ENCODE peak calls at places on chromosomes 16 and 17, in seven cellular contexts. One of them, this sample, is unnamed.

GRCh38 chr17:47704116-47704515 is 10.2 kb downstream of the TBKBP1 start:
- DNase-seq in adrenal gland: no peak
- DNase-seq in ovary: peak
- DNase-seq in fibroblast of mammary gland: no peak
- DNase-seq in IMR-90: no peak
- DNase-seq in body of pancreas: no peak
- DNase-seq in AG04450: no peak
- DNase-seq in this sample: no peak

GRCh38 chr16:50640391-50640790 is 40.7 kb downstream of the SNX20 start:
- DNase-seq in adrenal gland: no peak
- DNase-seq in ovary: no peak
- DNase-seq in fibroblast of mammary gland: peak
- DNase-seq in IMR-90: no peak
- DNase-seq in body of pancreas: no peak
- DNase-seq in AG04450: no peak
- DNase-seq in this sample: peak

GRCh38 chr17:31527606-31528005 is 136.1 kb downstream of the RAB11FIP4 start:
- DNase-seq in adrenal gland: no peak
- DNase-seq in ovary: no peak
- DNase-seq in fibroblast of mammary gland: no peak
- DNase-seq in IMR-90: peak
- DNase-seq in body of pancreas: no peak
- DNase-seq in AG04450: no peak
- DNase-seq in this sample: no peak

GRCh38 chr17:14301761-14302401 is 1.0 kb downstream of the HS3ST3B1 start:
- DNase-seq in adrenal gland: peak
- DNase-seq in ovary: peak
- DNase-seq in fibroblast of mammary gland: peak
- DNase-seq in IMR-90: peak
- DNase-seq in body of pancreas: peak
- DNase-seq in AG04450: no peak
- DNase-seq in this sample: peak

GRCh38 chr16:73124097-73124652 is 76.2 kb upstream of the ZFHX3 start:
- DNase-seq in adrenal gland: no peak
- DNase-seq in ovary: no peak
- DNase-seq in fibroblast of mammary gland: peak
- DNase-seq in IMR-90: peak
- DNase-seq in body of pancreas: no peak
- DNase-seq in AG04450: no peak
- DNase-seq in this sample: no peak

GRCh38 chr16:3907586-3907985 is 27.1 kb upstream of the CREBBP start:
- DNase-seq in adrenal gland: no peak
- DNase-seq in ovary: no peak
- DNase-seq in fibroblast of mammary gland: no peak
- DNase-seq in IMR-90: no peak
- DNase-seq in body of pancreas: no peak
- DNase-seq in AG04450: no peak
- DNase-seq in this sample: no peak

GRCh38 chr17:29145289-29146058 is 34.7 kb downstream of the MYO18A start:
- DNase-seq in adrenal gland: peak
- DNase-seq in ovary: peak
- DNase-seq in fibroblast of mammary gland: peak
- DNase-seq in IMR-90: peak
- DNase-seq in body of pancreas: peak
- DNase-seq in AG04450: no peak
- DNase-seq in this sample: peak

GRCh38 chr17:42340691-42341127 is 47.5 kb downstream of the STAT3 start:
- DNase-seq in adrenal gland: no peak
- DNase-seq in ovary: no peak
- DNase-seq in fibroblast of mammary gland: peak
- DNase-seq in IMR-90: no peak
- DNase-seq in body of pancreas: no peak
- DNase-seq in AG04450: no peak
- DNase-seq in this sample: no peak

GRCh38 chr16:14013145-14013570 is 58.0 kb upstream of the MRTFB start:
- DNase-seq in adrenal gland: no peak
- DNase-seq in ovary: no peak
- DNase-seq in fibroblast of mammary gland: no peak
- DNase-seq in IMR-90: no peak
- DNase-seq in body of pancreas: no peak
- DNase-seq in AG04450: no peak
- DNase-seq in this sample: no peak

GRCh38 chr17:9232155-9232475 is 210.8 kb downstream of the NTN1 start:
- DNase-seq in adrenal gland: no peak
- DNase-seq in ovary: no peak
- DNase-seq in fibroblast of mammary gland: no peak
- DNase-seq in IMR-90: no peak
- DNase-seq in body of pancreas: no peak
- DNase-seq in AG04450: no peak
- DNase-seq in this sample: no peak
- H3K4me3 ChIP-seq in adrenal gland: no peak
- H3K4me3 ChIP-seq in ovary: no peak
- H3K4me3 ChIP-seq in fibroblast of mammary gland: no peak
- H3K4me3 ChIP-seq in IMR-90: no peak
- H3K4me3 ChIP-seq in body of pancreas: no peak
- H3K4me3 ChIP-seq in AG04450: no peak
- H3K4me3 ChIP-seq in this sample: no peak

DNA sequence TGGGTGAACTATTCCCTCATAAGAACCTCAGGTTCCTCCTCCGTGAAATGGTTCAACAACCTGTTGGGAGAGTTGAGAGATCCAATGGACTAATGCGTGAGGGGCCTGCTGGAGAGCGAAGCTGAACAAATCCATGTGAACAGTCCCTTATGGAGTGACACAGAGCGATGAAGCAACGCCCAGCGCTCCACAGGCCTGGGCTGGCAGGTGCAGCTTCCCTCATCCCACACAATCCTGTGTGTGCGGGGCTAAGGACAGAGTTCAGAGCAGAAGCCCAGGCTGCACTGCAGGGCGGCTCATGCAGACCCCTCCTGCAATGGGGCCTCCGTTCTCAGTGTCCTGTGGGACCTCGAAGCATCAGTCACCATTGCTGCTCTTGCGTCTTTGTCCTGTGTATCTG is 90.4 kb downstream of the KCNJ12 start:
- DNase-seq in adrenal gland: no peak
- DNase-seq in ovary: no peak
- DNase-seq in fibroblast of mammary gland: no peak
- DNase-seq in IMR-90: no peak
- DNase-seq in body of pancreas: no peak
- DNase-seq in AG04450: no peak
- DNase-seq in this sample: no peak
- TF ChIP-seq CTCF in adrenal gland: no peak
- TF ChIP-seq CTCF in ovary: no peak
- TF ChIP-seq CTCF in fibroblast of mammary gland: no peak
- TF ChIP-seq CTCF in IMR-90: no peak
- TF ChIP-seq CTCF in body of pancreas: no peak
- TF ChIP-seq CTCF in AG04450: no peak
- TF ChIP-seq CTCF in this sample: no peak

GRCh38 chr17:61387511-61388305 is 11.9 kb upstream of the TBX2 start:
- DNase-seq in adrenal gland: no peak
- DNase-seq in ovary: no peak
- DNase-seq in fibroblast of mammary gland: no peak
- DNase-seq in IMR-90: no peak
- DNase-seq in body of pancreas: no peak
- DNase-seq in AG04450: no peak
- DNase-seq in this sample: no peak

GRCh38 chr17:61385091-61385868 is 14.4 kb upstream of the TBX2 start:
- DNase-seq in adrenal gland: no peak
- DNase-seq in ovary: no peak
- DNase-seq in fibroblast of mammary gland: no peak
- DNase-seq in IMR-90: no peak
- DNase-seq in body of pancreas: no peak
- DNase-seq in AG04450: no peak
- DNase-seq in this sample: no peak

GRCh38 chr17:61385869-61386245 is 13.8 kb upstream of the TBX2 start:
- DNase-seq in adrenal gland: no peak
- DNase-seq in ovary: no peak
- DNase-seq in fibroblast of mammary gland: peak
- DNase-seq in IMR-90: peak
- DNase-seq in body of pancreas: no peak
- DNase-seq in AG04450: no peak
- DNase-seq in this sample: no peak

GRCh38 chr17:61387011-61387410 is 12.6 kb upstream of the TBX2 start:
- DNase-seq in adrenal gland: no peak
- DNase-seq in ovary: no peak
- DNase-seq in fibroblast of mammary gland: no peak
- DNase-seq in IMR-90: no peak
- DNase-seq in body of pancreas: no peak
- DNase-seq in AG04450: no peak
- DNase-seq in this sample: no peak

DNA sequence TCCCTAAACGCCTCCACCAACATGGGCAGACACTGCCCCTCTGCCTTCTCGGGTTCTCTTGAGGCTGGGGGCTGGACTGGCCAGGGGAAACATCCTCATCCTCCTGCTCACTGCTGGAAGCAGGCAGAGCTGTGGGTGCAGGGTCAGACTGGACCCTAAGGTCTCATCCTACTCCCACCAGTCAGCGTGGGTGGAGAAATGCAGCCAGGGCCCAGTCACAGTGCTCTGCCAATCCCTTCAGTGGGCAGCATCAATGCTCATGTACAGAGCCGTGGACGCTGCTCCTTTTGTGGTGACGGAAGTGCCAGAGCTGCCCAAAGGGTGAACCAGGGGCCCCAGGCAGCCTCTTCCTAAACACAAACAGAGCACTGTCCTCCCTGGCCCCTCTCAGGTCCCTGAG is 13.4 kb upstream of the TBX2 start:
- DNase-seq in adrenal gland: no peak
- DNase-seq in ovary: no peak
- DNase-seq in fibroblast of mammary gland: no peak
- DNase-seq in IMR-90: no peak
- DNase-seq in body of pancreas: no peak
- DNase-seq in AG04450: no peak
- DNase-seq in this sample: no peak
- H3K4me3 ChIP-seq in adrenal gland: no peak
- H3K4me3 ChIP-seq in ovary: no peak
- H3K4me3 ChIP-seq in fibroblast of mammary gland: no peak
- H3K4me3 ChIP-seq in IMR-90: no peak
- H3K4me3 ChIP-seq in body of pancreas: no peak
- H3K4me3 ChIP-seq in AG04450: no peak
- H3K4me3 ChIP-seq in this sample: no peak

DNA sequence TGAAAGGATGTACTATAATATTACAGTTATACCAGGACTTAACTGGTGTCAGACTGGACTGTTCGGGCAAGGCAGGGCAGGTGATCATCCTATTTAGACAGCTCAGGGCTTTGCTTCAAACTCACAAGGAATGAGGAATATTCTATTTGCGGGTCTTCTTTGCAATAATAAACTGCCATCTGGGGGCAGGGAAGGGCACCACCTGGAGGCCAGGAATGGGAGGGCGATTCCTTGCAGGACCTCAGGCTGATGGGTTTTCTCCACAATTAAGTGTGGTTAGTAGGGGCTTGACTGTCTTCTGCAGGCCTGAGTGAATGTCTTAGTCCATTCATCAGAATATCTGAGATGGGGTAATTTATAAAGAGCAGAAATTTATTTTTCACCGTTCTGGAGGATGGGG is 424.1 kb downstream of the CA10 start:
- DNase-seq in adrenal gland: no peak
- DNase-seq in ovary: peak
- DNase-seq in fibroblast of mammary gland: no peak
- DNase-seq in IMR-90: no peak
- DNase-seq in body of pancreas: no peak
- DNase-seq in AG04450: no peak
- DNase-seq in this sample: no peak
- TF ChIP-seq CTCF in adrenal gland: no peak
- TF ChIP-seq CTCF in ovary: no peak
- TF ChIP-seq CTCF in fibroblast of mammary gland: peak
- TF ChIP-seq CTCF in IMR-90: no peak
- TF ChIP-seq CTCF in body of pancreas: peak
- TF ChIP-seq CTCF in AG04450: no peak
- TF ChIP-seq CTCF in this sample: no peak

This sample was measured in AG10803.